ENCODE peak calls at places on chromosomes 16 and 17, in eight cellular contexts. J, A, E, Y, I, L, D and Z are unnamed samples.

GRCh38 chr16:83109736-83110135 is 483.0 kb downstream of the CDH13 start:
- DNase-seq in J (no peak), A (no peak), E (no peak), Y (no peak), I (no peak), L (no peak), D (no peak), Z (no peak)

GRCh38 chr16:55480228-55480655 is 1.2 kb downstream of the MMP2 start:
- DNase-seq in J (peak), A (peak), E (peak), Y (no peak), I (no peak), L (peak), D (no peak), Z (no peak)

GRCh38 chr16:50326835-50327465 is 41.8 kb downstream of the BRD7 start:
- DNase-seq in J (no peak), A (peak), E (no peak), Y (peak), I (peak), L (no peak), D (peak), Z (no peak)

GRCh38 chr17:77419547-77420475 is 279.0 kb downstream of the SEC14L1 start:
- DNase-seq in J (no peak), A (peak), E (no peak), Y (no peak), I (peak), L (no peak), D (no peak), Z (no peak)

GRCh38 chr16:13168091-13168572 is 266.7 kb downstream of the SHISA9 start:
- DNase-seq in J (no peak), A (peak), E (no peak), Y (no peak), I (peak), L (no peak), D (peak), Z (no peak)

GRCh38 chr17:74271902-74272563 is 2.0 kb upstream of the DNAI2 start:
- DNase-seq in J (no peak), A (no peak), E (peak), Y (no peak), I (no peak), L (no peak), D (no peak), Z (no peak)

GRCh38 chr17:43401293-43401692 is 2.5 kb downstream of the ARL4D start:
- DNase-seq in J (peak), A (no peak), E (no peak), Y (no peak), I (no peak), L (no peak), D (peak), Z (no peak)

GRCh38 chr17:49572226-49572625 is 3.4 kb upstream of the NXPH3 start:
- DNase-seq in J (no peak), A (no peak), E (no peak), Y (no peak), I (no peak), L (no peak), D (no peak), Z (no peak)

GRCh38 chr17:5065227-5065744 is 13.0 kb upstream of the ZFP3 start:
- DNase-seq in J (no peak), A (no peak), E (no peak), Y (no peak), I (no peak), L (no peak), D (no peak), Z (no peak)

GRCh38 chr16:86424413-86424812 is 85.9 kb upstream of the FOXF1 start:
- DNase-seq in J (no peak), A (peak), E (no peak), Y (no peak), I (no peak), L (no peak), D (no peak), Z (no peak)

GRCh38 chr17:16439303-16439791 is 24.0 kb downstream of the TRPV2 start:
- DNase-seq in J (no peak), A (no peak), E (no peak), Y (no peak), I (no peak), L (no peak), D (no peak), Z (no peak)

GRCh38 chr16:57187508-57187854 is 1.4 kb downstream of the RSPRY1 start:
- DNase-seq in J (no peak), A (peak), E (no peak), Y (peak), I (peak), L (no peak), D (no peak), Z (no peak)

GRCh38 chr16:31386157-31386984 is 6.8 kb upstream of the ITGAD start:
- DNase-seq in J (peak), A (peak), E (no peak), Y (peak), I (no peak), L (no peak), D (peak), Z (peak)

GRCh38 chr16:72371307-72372081 is 199.5 kb upstream of the PMFBP1 start:
- DNase-seq in J (peak), A (peak), E (no peak), Y (no peak), I (no peak), L (no peak), D (peak), Z (no peak)

GRCh38 chr17:52376137-52376536 is 217.6 kb upstream of the CA10 start:
- DNase-seq in J (no peak), A (peak), E (no peak), Y (no peak), I (no peak), L (no peak), D (no peak), Z (no peak)

GRCh38 chr16:30409125-30410060 is 2.0 kb downstream of the ZNF771 start:
- DNase-seq in J (peak), A (peak), E (peak), Y (peak), I (peak), L (peak), D (peak), Z (peak)

DNA sequence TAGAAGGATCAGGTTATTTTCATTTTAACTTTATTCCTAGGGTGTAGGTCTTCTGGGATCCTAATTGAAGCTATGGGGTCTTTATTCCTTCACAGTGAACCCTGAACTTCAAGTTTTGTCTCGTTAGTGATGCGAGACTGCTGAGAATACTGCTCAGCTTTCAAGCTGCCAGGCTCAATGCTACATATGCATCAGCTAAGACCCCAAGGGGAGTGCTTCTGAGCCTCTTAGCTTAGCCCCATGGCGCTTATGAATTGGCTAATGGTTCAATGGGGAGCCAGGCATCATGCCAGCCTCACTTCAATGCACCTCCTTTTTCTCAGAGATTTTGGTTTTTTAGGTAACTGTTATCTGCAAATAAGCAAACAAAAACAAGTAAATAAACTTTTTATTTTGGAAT is 94.1 kb upstream of the SIAH1 start:
- DNase-seq in J (no peak), A (no peak), E (no peak), Y (no peak), I (no peak), L (no peak), D (no peak), Z (no peak)
- TF ChIP-seq CTCF in J (no peak), A (no peak), E (no peak), Y (no peak), I (no peak), L (no peak), D (no peak), Z (no peak)

GRCh38 chr17:46046957-46047356 is 47.9 kb downstream of the STH start:
- DNase-seq in J (no peak), A (no peak), E (no peak), Y (no peak), I (no peak), L (no peak), D (no peak), Z (no peak)
- TF ChIP-seq CTCF in J (no peak), A (peak), E (no peak), Y (no peak), I (no peak), L (no peak), D (no peak), Z (no peak)

DNA sequence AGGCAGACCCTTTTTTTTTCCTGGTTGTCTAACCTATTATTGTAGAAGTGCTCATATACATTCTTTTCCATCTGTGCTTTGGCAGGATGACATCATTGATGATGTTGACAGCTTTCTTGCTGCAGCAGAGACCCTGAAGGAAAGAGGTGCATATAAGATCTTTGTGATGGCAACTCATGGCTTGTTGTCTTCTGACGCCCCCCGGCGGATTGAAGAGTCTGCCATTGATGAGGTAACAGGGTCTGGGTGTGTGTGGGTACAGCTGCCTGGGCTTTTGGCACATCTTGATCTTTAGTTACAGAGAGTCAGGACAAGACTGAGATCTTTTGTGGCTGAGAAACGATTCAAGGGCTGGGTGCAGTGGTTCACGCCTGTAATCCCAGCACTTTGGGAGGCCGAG is 23.2 kb upstream of the SLC5A10 start:
- DNase-seq in J (no peak), A (peak), E (no peak), Y (no peak), I (no peak), L (no peak), D (no peak), Z (no peak)
- TF ChIP-seq CTCF in J (no peak), A (peak), E (no peak), Y (no peak), I (peak), L (no peak), D (no peak), Z (no peak)

GRCh38 chr16:55571-56136 is 2.0 kb downstream of the SNRNP25 start:
- DNase-seq in J (no peak), A (no peak), E (no peak), Y (no peak), I (no peak), L (no peak), D (no peak), Z (no peak)

GRCh38 chr16:59440-60059 is 5.9 kb downstream of the SNRNP25 start:
- DNase-seq in J (no peak), A (no peak), E (no peak), Y (no peak), I (no peak), L (no peak), D (no peak), Z (no peak)

GRCh38 chr16:58491-59439 is 5.1 kb downstream of the SNRNP25 start:
- DNase-seq in J (no peak), A (no peak), E (no peak), Y (no peak), I (no peak), L (no peak), D (no peak), Z (no peak)

GRCh38 chr16:56231-56927 is 2.8 kb downstream of the SNRNP25 start:
- DNase-seq in J (no peak), A (no peak), E (no peak), Y (no peak), I (no peak), L (no peak), D (no peak), Z (no peak)

DNA sequence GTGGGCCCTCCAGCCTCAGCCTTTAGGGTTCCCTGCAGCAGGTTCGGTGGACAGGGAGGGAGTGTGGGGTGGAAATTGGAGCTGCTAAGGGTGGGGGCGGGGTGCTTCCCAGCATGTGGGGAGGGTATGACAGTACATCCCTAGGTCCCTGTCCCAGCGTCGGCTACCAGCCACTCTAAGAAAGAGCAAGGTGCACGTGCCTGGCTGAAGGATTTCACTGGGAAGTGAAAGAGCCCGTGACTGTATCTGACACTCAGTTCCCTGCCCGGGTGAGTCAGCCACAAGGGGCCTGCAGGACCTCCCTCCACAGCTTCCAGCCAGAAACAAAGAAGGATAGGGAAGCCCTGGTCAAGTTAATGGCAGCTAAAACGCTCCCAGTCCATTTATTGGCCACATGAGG is 4.1 kb downstream of the SNRNP25 start:
- DNase-seq in J (no peak), A (no peak), E (no peak), Y (no peak), I (no peak), L (no peak), D (no peak), Z (no peak)
- TF ChIP-seq CTCF in J (no peak), A (no peak), E (no peak), Y (no peak), I (no peak), L (no peak), D (no peak), Z (no peak)

GRCh38 chr17:61584866-61585265 is 6.2 kb downstream of the NACA2 start:
- DNase-seq in J (no peak), A (no peak), E (no peak), Y (no peak), I (no peak), L (no peak), D (no peak), Z (no peak)
- TF ChIP-seq CTCF in J (no peak), A (no peak), E (no peak), Y (no peak), I (no peak), L (no peak), D (no peak), Z (no peak)